ENCODE peak calls at places on chromosomes 5 and 9, in five cellular contexts. P is effector memory CD4-positive, alpha-beta T cell; C is ovary; Z is kidney; A is thyroid gland. J is an unnamed sample.

GRCh38 chr9:135504262-135505229 is 4.1 kb downstream of the MRPS2 start:
- DNase-seq in A (peak; percentile 56), P (no peak), C (peak; percentile 69), Z (peak; percentile 85), J (peak; percentile 26)

GRCh38 chr9:4792054-4792571 is 631 bp upstream of the RCL1 start:
- DNase-seq in P (no peak), C (no peak), A (no peak), Z (no peak), J (no peak)

GRCh38 chr9:114157516-114158176 is 2.3 kb downstream of the COL27A1 start:
- DNase-seq in C (no peak), A (no peak), P (no peak), Z (no peak), J (no peak)

GRCh38 chr5:1189269-1189668 is 12.1 kb upstream of the SLC6A19 start:
- DNase-seq in P (no peak), C (no peak), A (no peak), Z (no peak), J (no peak)

GRCh38 chr5:89397096-89397495 is 514.1 kb upstream of the MEF2C start:
- DNase-seq in A (no peak), Z (no peak), P (no peak), C (no peak), J (no peak)

GRCh38 chr5:131990716-131991115 is 20.7 kb downstream of the ACSL6 start:
- DNase-seq in C (no peak), Z (peak; percentile 52), P (no peak), A (no peak), J (no peak)

GRCh38 chr5:158976035-158976434 is 123.7 kb downstream of the EBF1 start:
- DNase-seq in Z (no peak), A (no peak), P (no peak), C (no peak), J (no peak)

GRCh38 chr5:141878771-141879759 is 855 bp upstream of the PCDH1 start:
- DNase-seq in C (peak; percentile 85), A (peak; percentile 91), P (peak; percentile 83), Z (peak; percentile 94), J (peak; percentile 90)

GRCh38 chr5:59785701-59786100 is 107.8 kb downstream of the PDE4D start:
- DNase-seq in C (no peak), Z (no peak), P (no peak), A (no peak), J (no peak)

GRCh38 chr5:95843733-95844223 is 21.3 kb upstream of the GLRX start:
- DNase-seq in A (no peak), Z (no peak), P (no peak), C (no peak), J (no peak)

GRCh38 chr5:92899611-92900010 is 681.4 kb downstream of the NR2F1-AS1 start:
- DNase-seq in A (no peak), Z (no peak), P (no peak), C (no peak), J (no peak)

GRCh38 chr9:116940614-116941215 is 253.6 kb downstream of the TRIM32 start:
- DNase-seq in Z (no peak), C (no peak), P (no peak), A (no peak), J (no peak)

GRCh38 chr5:32098291-32098690 is 75.8 kb downstream of the GOLPH3 start:
- DNase-seq in C (no peak), Z (no peak), P (no peak), A (no peak), J (no peak)

GRCh38 chr5:180090769-180091546 is 19.4 kb upstream of the RNF130 start:
- DNase-seq in A (peak; percentile 64), C (no peak), Z (no peak), P (no peak), J (no peak)

GRCh38 chr9:92715488-92716231 is 45.7 kb upstream of the IPPK start:
- DNase-seq in P (no peak), Z (no peak), C (peak; percentile 80), A (no peak), J (no peak)

GRCh38 chr9:114799441-114799840 is 6.4 kb downstream of the TNFSF15 start:
- DNase-seq in Z (peak; percentile 67), C (no peak), A (peak; percentile 64), P (no peak), J (no peak)

GRCh38 chr9:5832093-5832542 is 799 bp downstream of the ERMP1 start:
- DNase-seq in P (no peak), Z (no peak), C (no peak), A (no peak), J (no peak)

GRCh38 chr5:170269579-170269978 is 28.0 kb downstream of the LCP2 start:
- DNase-seq in A (no peak), C (no peak), Z (no peak), P (peak; percentile 50), J (no peak)

GRCh38 chr9:137168907-137169763 is 716 bp downstream of the LRRC26 start:
- DNase-seq in Z (no peak), A (no peak), C (no peak), P (no peak), J (no peak)

GRCh38 chr5:128197911-128198522 is 114.5 kb downstream of the SLC12A2 start:
- DNase-seq in C (no peak), P (no peak), Z (no peak), A (no peak), J (no peak)

GRCh38 chr5:136192526-136193395 is at the start of gene SMIM32:
- DNase-seq in P (no peak), A (peak; percentile 33), Z (peak; percentile 74), C (no peak), J (no peak)

GRCh38 chr5:90191352-90192045 is 218.1 kb downstream of the CETN3 start:
- DNase-seq in A (no peak), C (no peak), Z (no peak), P (no peak), J (no peak)

GRCh38 chr9:132887181-132888120 is 8.8 kb downstream of the SPACA9 start:
- DNase-seq in C (peak; percentile 31), Z (peak; percentile 43), P (no peak), A (no peak), J (no peak)

GRCh38 chr9:121765021-121765950 is 113.9 kb downstream of the DAB2IP start:
- DNase-seq in C (peak; percentile 85), A (no peak), Z (peak; percentile 78), P (no peak), J (no peak)

GRCh38 chr5:88660947-88661869 is 221.8 kb downstream of the MEF2C start:
- DNase-seq in A (no peak), Z (peak; percentile 83), C (peak; percentile 78), P (no peak), J (no peak)

GRCh38 chr5:36250427-36250826 is 8.7 kb upstream of the NADK2 start:
- DNase-seq in A (no peak), C (no peak), Z (no peak), P (no peak), J (no peak)

GRCh38 chr9:134336924-134337323 is 10.7 kb downstream of the RXRA start:
- DNase-seq in A (no peak), C (no peak), Z (no peak), P (no peak), J (no peak)

GRCh38 chr9:69971643-69972449 is 71.8 kb upstream of the MAMDC2 start:
- DNase-seq in A (peak; percentile 77), C (peak; percentile 89), Z (peak; percentile 67), P (no peak), J (peak; percentile 1)

GRCh38 chr5:75031366-75031765 is 21.0 kb downstream of the GCNT4 start:
- DNase-seq in P (no peak), A (no peak), C (no peak), Z (no peak), J (no peak)

DNA sequence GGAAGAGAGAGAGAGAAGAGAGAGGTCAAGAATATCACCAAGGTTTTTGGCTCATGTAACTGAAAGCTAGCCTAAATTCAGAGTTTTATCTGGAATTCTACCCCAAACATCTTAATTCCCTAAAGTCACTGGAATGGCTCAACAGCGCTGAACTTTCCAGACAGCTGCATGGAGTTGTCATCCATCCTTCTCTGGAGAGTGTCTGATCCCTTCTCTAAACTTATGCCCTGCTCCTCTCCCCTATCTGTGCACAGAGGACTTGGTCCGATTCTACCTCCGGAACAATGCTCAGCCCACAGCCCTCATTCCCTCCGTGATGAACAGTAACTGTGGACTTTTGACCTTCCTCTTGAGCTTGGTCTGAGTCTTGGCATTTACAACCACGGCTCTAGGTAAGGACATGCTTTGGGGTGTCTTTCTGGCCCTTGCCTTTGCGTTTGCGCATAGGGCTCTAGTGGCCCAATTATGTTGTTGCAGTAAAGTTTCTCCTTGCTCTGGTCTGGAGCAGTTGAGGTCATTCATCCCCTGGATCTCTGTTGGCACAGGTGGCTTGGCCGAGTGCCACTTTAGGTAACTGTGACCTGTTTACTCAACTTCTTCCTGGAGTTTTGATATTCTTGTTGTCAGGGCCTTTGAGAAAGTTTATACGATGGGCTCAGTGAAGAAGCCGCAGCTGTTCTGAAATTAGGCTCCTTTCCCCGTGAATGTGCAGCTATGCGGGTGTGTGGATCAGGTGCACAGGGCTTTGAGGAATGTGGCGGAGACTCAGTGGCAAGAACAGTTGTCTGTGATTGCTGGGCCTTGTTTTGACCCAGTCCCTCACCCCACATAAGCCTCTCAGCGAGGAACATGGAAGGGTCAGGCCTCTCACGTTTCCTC is 18.4 kb upstream of the CD180 start:
- DNase-seq in Z (no peak), A (peak; percentile 81), P (no peak), C (no peak), J (no peak)
- H3K4me3 ChIP-seq in Z (peak overlapping the region; percentile 10), A (no peak overlapping the region), P (no peak overlapping the region), C (no peak overlapping the region), J (no peak overlapping the region)

DNA sequence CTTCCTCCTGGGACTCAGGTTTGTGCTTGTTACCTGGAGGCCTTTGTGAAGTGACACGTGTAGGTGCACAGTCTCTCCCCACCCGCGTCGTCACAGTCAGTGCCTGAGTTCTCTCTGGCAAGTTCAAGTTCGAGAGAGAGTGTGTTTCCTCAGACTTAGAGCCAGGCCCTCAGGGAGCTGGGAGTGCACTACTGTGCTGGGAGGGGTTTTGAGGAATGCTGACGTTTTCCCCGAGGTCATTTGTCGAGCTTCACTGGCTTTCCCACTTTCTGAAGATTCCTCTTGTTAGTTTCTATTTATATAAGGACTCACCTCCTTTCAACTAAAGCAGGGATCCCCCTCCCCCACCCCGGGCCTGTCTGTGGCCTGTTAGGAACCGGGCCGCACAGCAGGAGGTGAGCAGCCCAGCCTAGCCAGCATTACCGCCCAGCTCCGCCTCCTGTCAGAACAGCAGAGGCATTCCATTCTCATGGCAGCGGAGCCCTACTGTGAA is 209.2 kb downstream of the DIRAS2 start:
- DNase-seq in C (no peak), A (peak; percentile 99), P (no peak), Z (peak; percentile 93), J (no peak)
- H3K4me3 ChIP-seq in C (no peak overlapping the region), A (no peak overlapping the region), P (no peak overlapping the region), Z (peak overlapping the region; percentile 28), J (no peak overlapping the region)

GRCh38 chr9:89177401-89178161 is 1.0 kb downstream of the SHC3 start:
- DNase-seq in A (peak; percentile 11), P (no peak), C (no peak), Z (peak; percentile 75), J (no peak)
- H3K4me3 ChIP-seq in A (peak overlapping the region; percentile 36), P (no peak overlapping the region), C (peak overlapping the region; percentile 31), Z (peak overlapping the region; percentile 55), J (no peak overlapping the region)

GRCh38 chr5:56170557-56170956 is 62.6 kb downstream of the ANKRD55 start:
- DNase-seq in C (no peak), P (no peak), Z (no peak), A (no peak), J (no peak)

GRCh38 chr5:56168066-56168478 is 65.1 kb downstream of the ANKRD55 start:
- DNase-seq in C (no peak), Z (no peak), P (no peak), A (no peak), J (no peak)

GRCh38 chr5:56169949-56170348 is 63.2 kb downstream of the ANKRD55 start:
- DNase-seq in Z (no peak), P (no peak), A (no peak), C (no peak), J (no peak)

GRCh38 chr5:56167522-56167921 is 65.6 kb downstream of the ANKRD55 start:
- DNase-seq in C (no peak), P (no peak), A (no peak), Z (no peak), J (no peak)

GRCh38 chr5:56169281-56169680 is 63.8 kb downstream of the ANKRD55 start:
- DNase-seq in Z (no peak), P (no peak), C (no peak), A (no peak), J (no peak)
- H3K4me3 ChIP-seq in Z (no peak overlapping the region), P (no peak overlapping the region), C (no peak overlapping the region), A (no peak overlapping the region), J (no peak overlapping the region)

J was measured in CD8-positive, alpha-beta T cell.